ENCODE peak calls at places on chromosome 20, in six cellular contexts. One of them, this sample, is unnamed. For H3K4me1 and H3K36me3, the result is how much of the 10 kb centered on the place peaks cover.

GRCh38 chr20:49661560-49662329 is 51.9 kb downstream of the B4GALT5 start:
- DNase-seq in tibial artery: no peak
- DNase-seq in A673: no peak
- DNase-seq in psoas muscle: no peak
- DNase-seq in PC-9: no peak
- DNase-seq in SK-N-SH: no peak
- DNase-seq in this sample: no peak

GRCh38 chr20:14963262-14963663 is 625.9 kb upstream of the FLRT3 start:
- DNase-seq in tibial artery: no peak
- DNase-seq in A673: no peak
- DNase-seq in psoas muscle: no peak
- DNase-seq in PC-9: peak
- DNase-seq in SK-N-SH: no peak
- DNase-seq in this sample: no peak

GRCh38 chr20:51876511-51876910 is 74.2 kb upstream of the SALL4 start:
- DNase-seq in tibial artery: no peak
- DNase-seq in A673: peak
- DNase-seq in psoas muscle: no peak
- DNase-seq in PC-9: no peak
- DNase-seq in SK-N-SH: no peak
- DNase-seq in this sample: no peak

GRCh38 chr20:7094438-7094997 is 327.0 kb downstream of the BMP2 start:
- DNase-seq in tibial artery: no peak
- DNase-seq in A673: peak
- DNase-seq in psoas muscle: no peak
- DNase-seq in PC-9: no peak
- DNase-seq in SK-N-SH: peak
- DNase-seq in this sample: no peak

GRCh38 chr20:50186987-50187402 is 3.6 kb upstream of the CEBPB start:
- DNase-seq in tibial artery: peak
- DNase-seq in A673: peak
- DNase-seq in psoas muscle: no peak
- DNase-seq in PC-9: no peak
- DNase-seq in SK-N-SH: no peak
- DNase-seq in this sample: no peak

GRCh38 chr20:42378826-42379225 is 760.6 kb upstream of the CHD6 start:
- DNase-seq in tibial artery: no peak
- DNase-seq in A673: no peak
- DNase-seq in psoas muscle: no peak
- DNase-seq in PC-9: no peak
- DNase-seq in SK-N-SH: no peak
- DNase-seq in this sample: no peak

GRCh38 chr20:47300071-47300470 is 56.4 kb downstream of the ZMYND8 start:
- DNase-seq in tibial artery: no peak
- DNase-seq in A673: no peak
- DNase-seq in psoas muscle: no peak
- DNase-seq in PC-9: no peak
- DNase-seq in SK-N-SH: no peak
- DNase-seq in this sample: no peak

GRCh38 chr20:58389324-58389967 is 417 bp downstream of the VAPB start:
- DNase-seq in tibial artery: peak
- DNase-seq in A673: peak
- DNase-seq in psoas muscle: peak
- DNase-seq in PC-9: peak
- DNase-seq in SK-N-SH: peak
- DNase-seq in this sample: no peak

GRCh38 chr20:38297916-38298674 is 5.9 kb upstream of the BPI start:
- DNase-seq in tibial artery: no peak
- DNase-seq in A673: no peak
- DNase-seq in psoas muscle: no peak
- DNase-seq in PC-9: no peak
- DNase-seq in SK-N-SH: no peak
- DNase-seq in this sample: no peak

GRCh38 chr20:8074931-8075330 is 55.4 kb upstream of the TMX4 start:
- DNase-seq in tibial artery: no peak
- DNase-seq in A673: no peak
- DNase-seq in psoas muscle: no peak
- DNase-seq in PC-9: no peak
- DNase-seq in SK-N-SH: no peak
- DNase-seq in this sample: no peak

GRCh38 chr20:17828598-17829144 is 128.9 kb downstream of the BANF2 start:
- DNase-seq in tibial artery: no peak
- DNase-seq in A673: no peak
- DNase-seq in psoas muscle: no peak
- DNase-seq in PC-9: no peak
- DNase-seq in SK-N-SH: no peak
- DNase-seq in this sample: no peak
- H3K4me3 ChIP-seq in tibial artery: no peak
- H3K4me3 ChIP-seq in A673: no peak
- H3K4me3 ChIP-seq in psoas muscle: no peak
- H3K4me3 ChIP-seq in PC-9: no peak
- H3K4me3 ChIP-seq in SK-N-SH: no peak
- H3K4me3 ChIP-seq in this sample: no peak

GRCh38 chr20:31567380-31567720 is 37.7 kb upstream of the ID1 start:
- DNase-seq in tibial artery: no peak
- DNase-seq in A673: no peak
- DNase-seq in psoas muscle: no peak
- DNase-seq in PC-9: no peak
- DNase-seq in SK-N-SH: no peak
- DNase-seq in this sample: no peak
- H3K4me1 ChIP-seq in tibial artery: under half
- H3K4me1 ChIP-seq in A673: under half
- H3K4me1 ChIP-seq in psoas muscle: under half
- H3K4me1 ChIP-seq in PC-9: half or more
- H3K4me1 ChIP-seq in SK-N-SH: half or more
- H3K4me1 ChIP-seq in this sample: under half

DNA sequence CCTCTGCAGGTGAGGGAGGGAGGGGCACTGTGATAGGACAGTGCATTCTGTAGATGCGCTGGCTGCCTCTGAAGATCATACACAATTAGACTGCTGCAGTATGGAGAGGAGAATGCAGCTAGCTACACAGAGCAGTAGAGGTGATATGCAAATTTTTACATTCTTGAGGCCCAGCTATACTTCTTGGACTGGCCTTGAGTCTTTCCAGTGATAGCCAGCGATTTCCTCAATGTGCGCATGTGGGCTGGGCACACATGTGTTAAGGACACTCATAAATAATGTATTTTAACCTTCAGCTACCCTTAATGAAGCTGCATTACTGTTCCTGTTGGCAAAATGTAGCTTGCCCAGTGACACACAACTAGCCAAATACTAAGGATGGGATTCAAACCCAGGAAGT is 19.0 kb downstream of the TTPAL start:
- DNase-seq in tibial artery: no peak
- DNase-seq in A673: no peak
- DNase-seq in psoas muscle: no peak
- DNase-seq in PC-9: no peak
- DNase-seq in SK-N-SH: no peak
- DNase-seq in this sample: no peak
- H3K36me3 ChIP-seq in tibial artery: half or more
- H3K36me3 ChIP-seq in A673: under half
- H3K36me3 ChIP-seq in psoas muscle: half or more
- H3K36me3 ChIP-seq in PC-9: half or more
- H3K36me3 ChIP-seq in SK-N-SH: half or more
- H3K36me3 ChIP-seq in this sample: under half

GRCh38 chr20:53874706-53875105 is 195.7 kb downstream of the BCAS1 start:
- DNase-seq in tibial artery: no peak
- DNase-seq in A673: no peak
- DNase-seq in psoas muscle: no peak
- DNase-seq in PC-9: no peak
- DNase-seq in SK-N-SH: no peak
- DNase-seq in this sample: no peak

GRCh38 chr20:53872081-53872541 is 198.3 kb downstream of the BCAS1 start:
- DNase-seq in tibial artery: no peak
- DNase-seq in A673: peak
- DNase-seq in psoas muscle: no peak
- DNase-seq in PC-9: no peak
- DNase-seq in SK-N-SH: no peak
- DNase-seq in this sample: no peak

GRCh38 chr20:53872561-53873248 is 197.7 kb downstream of the BCAS1 start:
- DNase-seq in tibial artery: no peak
- DNase-seq in A673: peak
- DNase-seq in psoas muscle: no peak
- DNase-seq in PC-9: no peak
- DNase-seq in SK-N-SH: no peak
- DNase-seq in this sample: no peak

GRCh38 chr20:53874104-53874503 is 196.3 kb downstream of the BCAS1 start:
- DNase-seq in tibial artery: no peak
- DNase-seq in A673: no peak
- DNase-seq in psoas muscle: no peak
- DNase-seq in PC-9: no peak
- DNase-seq in SK-N-SH: no peak
- DNase-seq in this sample: no peak

DNA sequence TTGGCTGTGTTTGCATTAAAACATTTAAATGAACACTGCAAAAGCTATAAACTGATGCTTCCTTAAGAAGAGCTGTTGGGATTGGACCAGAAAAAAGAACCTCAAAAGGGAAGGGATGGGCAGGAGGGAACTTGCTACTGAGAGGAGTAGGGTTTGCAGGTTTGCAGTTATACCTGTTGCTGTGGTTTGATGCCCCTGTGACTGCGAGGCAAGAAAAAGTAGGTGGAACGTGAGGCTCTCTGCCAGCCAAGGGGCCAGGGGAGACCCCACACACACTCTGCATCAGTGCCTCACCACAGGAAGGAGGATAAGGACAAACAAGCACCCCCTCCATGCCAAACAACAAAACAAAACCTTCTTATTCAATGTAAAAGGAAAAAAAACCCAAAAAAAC is 197.1 kb downstream of the BCAS1 start:
- DNase-seq in tibial artery: no peak
- DNase-seq in A673: no peak
- DNase-seq in psoas muscle: no peak
- DNase-seq in PC-9: no peak
- DNase-seq in SK-N-SH: no peak
- DNase-seq in this sample: no peak
- H3K4me3 ChIP-seq in tibial artery: no peak
- H3K4me3 ChIP-seq in A673: no peak
- H3K4me3 ChIP-seq in psoas muscle: no peak
- H3K4me3 ChIP-seq in PC-9: no peak
- H3K4me3 ChIP-seq in SK-N-SH: no peak
- H3K4me3 ChIP-seq in this sample: no peak

GRCh38 chr20:19992996-19993908 is 23.9 kb upstream of the NAA20 start:
- DNase-seq in tibial artery: no peak
- DNase-seq in A673: peak
- DNase-seq in psoas muscle: no peak
- DNase-seq in PC-9: peak
- DNase-seq in SK-N-SH: peak
- DNase-seq in this sample: no peak

GRCh38 chr20:19995220-19995863 is 21.8 kb upstream of the NAA20 start:
- DNase-seq in tibial artery: no peak
- DNase-seq in A673: peak
- DNase-seq in psoas muscle: no peak
- DNase-seq in PC-9: no peak
- DNase-seq in SK-N-SH: peak
- DNase-seq in this sample: no peak

GRCh38 chr20:19996970-19997369 is 20.2 kb upstream of the NAA20 start:
- DNase-seq in tibial artery: no peak
- DNase-seq in A673: no peak
- DNase-seq in psoas muscle: no peak
- DNase-seq in PC-9: no peak
- DNase-seq in SK-N-SH: no peak
- DNase-seq in this sample: no peak

GRCh38 chr20:19991826-19992225 is 25.3 kb upstream of the NAA20 start:
- DNase-seq in tibial artery: no peak
- DNase-seq in A673: no peak
- DNase-seq in psoas muscle: no peak
- DNase-seq in PC-9: no peak
- DNase-seq in SK-N-SH: no peak
- DNase-seq in this sample: no peak

DNA sequence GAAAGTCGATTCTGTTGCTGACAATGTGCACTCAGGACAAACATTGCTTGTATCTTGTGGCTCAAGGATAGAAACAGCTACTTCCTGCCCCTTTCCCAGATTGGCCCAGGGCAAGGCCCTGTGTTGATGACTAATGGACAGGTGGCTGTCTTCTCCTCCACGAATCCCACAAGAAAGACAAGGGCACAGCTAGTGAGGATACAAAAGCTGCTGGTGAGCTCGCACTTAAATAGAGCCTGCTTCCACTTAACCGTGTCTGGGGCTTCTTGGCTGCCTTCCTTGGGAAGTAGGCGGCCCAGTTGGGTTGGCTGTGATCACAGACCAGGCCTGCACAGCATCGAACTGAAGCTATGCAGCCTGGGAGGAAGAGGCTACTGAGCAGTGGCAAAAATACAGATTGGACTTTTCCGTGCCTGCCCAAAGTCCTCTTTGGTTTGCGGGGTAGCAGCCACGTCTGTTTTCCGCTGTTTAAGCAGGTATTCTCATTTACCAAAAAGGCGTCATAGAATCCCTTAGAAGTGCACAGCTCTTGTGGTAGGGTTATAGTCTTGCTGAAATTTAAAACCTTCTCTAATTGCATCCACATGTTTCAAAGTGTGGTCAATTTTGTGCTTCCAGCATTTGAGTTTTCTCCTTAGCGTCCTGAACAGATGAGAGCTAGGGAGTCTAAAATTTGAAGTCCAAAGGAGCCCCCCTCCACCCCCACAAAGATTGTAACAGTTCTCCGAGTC is 23.1 kb upstream of the NAA20 start:
- DNase-seq in tibial artery: no peak
- DNase-seq in A673: no peak
- DNase-seq in psoas muscle: no peak
- DNase-seq in PC-9: peak
- DNase-seq in SK-N-SH: no peak
- DNase-seq in this sample: no peak
- H3K4me1 ChIP-seq in tibial artery: under half
- H3K4me1 ChIP-seq in A673: half or more
- H3K4me1 ChIP-seq in psoas muscle: half or more
- H3K4me1 ChIP-seq in PC-9: half or more
- H3K4me1 ChIP-seq in SK-N-SH: under half
- H3K4me1 ChIP-seq in this sample: under half

GRCh38 chr20:3873507-3873906 is 15.7 kb upstream of the PANK2 start:
- DNase-seq in tibial artery: no peak
- DNase-seq in A673: no peak
- DNase-seq in psoas muscle: no peak
- DNase-seq in PC-9: no peak
- DNase-seq in SK-N-SH: no peak
- DNase-seq in this sample: no peak

GRCh38 chr20:3866464-3866863 is 19.8 kb downstream of the MAVS start:
- DNase-seq in tibial artery: no peak
- DNase-seq in A673: no peak
- DNase-seq in psoas muscle: no peak
- DNase-seq in PC-9: no peak
- DNase-seq in SK-N-SH: no peak
- DNase-seq in this sample: no peak

GRCh38 chr20:3871549-3872265 is 17.5 kb upstream of the PANK2 start:
- DNase-seq in tibial artery: no peak
- DNase-seq in A673: no peak
- DNase-seq in psoas muscle: no peak
- DNase-seq in PC-9: peak
- DNase-seq in SK-N-SH: no peak
- DNase-seq in this sample: no peak

GRCh38 chr20:3865887-3866407 is 19.3 kb downstream of the MAVS start:
- DNase-seq in tibial artery: no peak
- DNase-seq in A673: no peak
- DNase-seq in psoas muscle: no peak
- DNase-seq in PC-9: no peak
- DNase-seq in SK-N-SH: no peak
- DNase-seq in this sample: no peak

GRCh38 chr20:3869839-3870634 is 19.1 kb upstream of the PANK2 start:
- DNase-seq in tibial artery: no peak
- DNase-seq in A673: no peak
- DNase-seq in psoas muscle: no peak
- DNase-seq in PC-9: peak
- DNase-seq in SK-N-SH: no peak
- DNase-seq in this sample: no peak
- H3K36me3 ChIP-seq in tibial artery: under half
- H3K36me3 ChIP-seq in A673: under half
- H3K36me3 ChIP-seq in psoas muscle: half or more
- H3K36me3 ChIP-seq in PC-9: under half
- H3K36me3 ChIP-seq in SK-N-SH: under half
- H3K36me3 ChIP-seq in this sample: under half

This sample was measured in aorta.